ENCODE peak calls at places on chromosome 14, in eight cellular contexts. O is left ventricle myocardium inferior, H is cardiac fibroblast, A is GM06990, P is lower lobe of right lung, Q is AG04450, J is GM12865, U is foreskin fibroblast. C is an unnamed sample.

GRCh38 chr14:92499216-92499615 is 14.4 kb upstream of the RIN3 start:
- DNase-seq in J (no peak), P (no peak), O (no peak), U (no peak), Q (no peak), H (no peak), A (no peak), C (no peak)

GRCh38 chr14:99612737-99613330 is 8.8 kb upstream of the CCDC85C start:
- DNase-seq in H (peak; percentile 71), A (no peak), O (no peak), P (no peak), J (no peak), Q (no peak), U (peak; percentile 75), C (no peak)

GRCh38 chr14:93430889-93431670 is at the start of gene UNC79:
- DNase-seq in P (no peak), Q (no peak), J (no peak), U (peak; percentile 2), H (peak; percentile 2), A (no peak), O (no peak), C (no peak)

GRCh38 chr14:93984987-93985410 is 8.6 kb upstream of the ASB2 start:
- DNase-seq in J (peak; percentile 40), Q (peak; percentile 85), U (peak; percentile 52), A (no peak), O (peak; percentile 53), P (peak; percentile 27), H (peak; percentile 66), C (peak; percentile 71)

GRCh38 chr14:99971929-99972747 is 93.1 kb upstream of the EVL start:
- DNase-seq in P (no peak), A (peak; percentile 31), J (peak; percentile 16), O (no peak), U (peak; percentile 49), H (peak; percentile 23), Q (no peak), C (no peak)

GRCh38 chr14:58768977-58769376 is 131.2 kb downstream of the DACT1 start:
- DNase-seq in U (no peak), J (no peak), A (no peak), P (no peak), O (no peak), Q (no peak), H (no peak), C (no peak)

GRCh38 chr14:101369194-101369915 is 191.9 kb upstream of the DIO3 start:
- DNase-seq in A (no peak), O (peak; percentile 29), H (no peak), Q (no peak), P (no peak), U (no peak), J (no peak), C (no peak)

GRCh38 chr14:63186453-63186852 is 17.8 kb upstream of the RHOJ start:
- DNase-seq in P (no peak), A (no peak), H (peak; percentile 83), U (peak; percentile 59), O (no peak), Q (peak; percentile 44), J (no peak), C (no peak)

GRCh38 chr14:21521526-21521925 is 4.6 kb downstream of the SALL2 start:
- DNase-seq in U (peak; percentile 31), O (no peak), A (no peak), Q (no peak), H (peak; percentile 92), P (no peak), J (no peak), C (no peak)

GRCh38 chr14:99573436-99574098 is 30.4 kb downstream of the CCDC85C start:
- DNase-seq in A (no peak), P (no peak), Q (no peak), J (no peak), O (no peak), H (no peak), U (no peak), C (no peak)

GRCh38 chr14:100522616-100523021 is 64.6 kb downstream of the BEGAIN start:
- DNase-seq in P (no peak), J (no peak), U (no peak), Q (no peak), A (no peak), H (no peak), O (peak; percentile 9), C (no peak)

GRCh38 chr14:36222337-36222736 is 45.8 kb upstream of the PTCSC3 start:
- DNase-seq in H (no peak), U (no peak), J (no peak), Q (no peak), A (no peak), P (no peak), O (no peak), C (no peak)

GRCh38 chr14:74919421-74920165 is 3.5 kb downstream of the RPS6KL1 start:
- DNase-seq in Q (no peak), A (no peak), O (no peak), J (no peak), U (peak; percentile 72), H (peak; percentile 63), P (no peak), C (no peak)

GRCh38 chr14:101082436-101083384 is 179.2 kb upstream of the RTL1 start:
- DNase-seq in J (no peak), P (no peak), H (no peak), O (no peak), U (no peak), A (no peak), Q (no peak), C (no peak)

GRCh38 chr14:56187736-56188135 is 69.5 kb downstream of the PELI2 start:
- DNase-seq in U (no peak), J (no peak), O (no peak), P (no peak), H (no peak), Q (no peak), A (no peak), C (no peak)

GRCh38 chr14:76968621-76969063 is 59.9 kb downstream of the IRF2BPL start:
- DNase-seq in H (no peak), O (no peak), P (no peak), U (no peak), Q (no peak), J (no peak), A (no peak), C (no peak)
- TF ChIP-seq CTCF in H (no peak), O (no peak), P (no peak), U (no peak), Q (no peak), J (no peak), A (no peak), C (no peak)

DNA sequence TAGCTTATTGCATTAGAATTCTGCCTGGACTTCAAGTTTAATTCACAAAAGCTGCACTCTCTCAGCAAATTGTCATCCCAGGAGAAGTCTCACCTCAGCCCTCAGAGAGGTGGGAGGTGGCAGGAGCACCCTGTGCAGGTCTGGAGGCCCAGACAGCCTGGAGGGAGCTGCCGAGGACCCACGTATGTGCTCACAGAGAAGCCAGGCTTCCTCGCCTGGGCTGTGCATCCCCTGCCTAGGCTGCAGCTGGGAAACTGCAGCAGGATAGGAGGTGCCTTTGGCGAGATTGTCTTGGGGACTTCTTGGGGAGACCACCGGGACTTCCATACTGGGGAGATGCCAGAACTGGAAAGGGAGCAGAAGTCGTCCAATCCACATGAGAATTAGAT is 8.8 kb downstream of the CPNE6 start:
- DNase-seq in H (no peak), A (no peak), Q (no peak), U (no peak), P (no peak), J (no peak), O (no peak), C (no peak)
- H3K4me3 ChIP-seq in H (no peak overlapping the region), A (no peak overlapping the region), Q (no peak overlapping the region), U (no peak overlapping the region), P (no peak overlapping the region), J (no peak overlapping the region), O (no peak overlapping the region), C (no peak overlapping the region)

GRCh38 chr14:78567343-78567742 is 397.2 kb downstream of the NRXN3 start:
- DNase-seq in Q (no peak), A (no peak), U (peak; percentile 1), J (no peak), H (no peak), O (no peak), P (no peak), C (no peak)

GRCh38 chr14:78566017-78566858 is 396.1 kb downstream of the NRXN3 start:
- DNase-seq in H (peak; percentile 74), P (peak; percentile 63), O (peak; percentile 59), J (peak; percentile 76), A (peak; percentile 36), Q (peak; percentile 3), U (peak; percentile 71), C (peak; percentile 28)

GRCh38 chr14:78566859-78567172 is 396.6 kb downstream of the NRXN3 start:
- DNase-seq in U (no peak), A (no peak), J (no peak), O (no peak), P (no peak), H (no peak), Q (no peak), C (no peak)
- TF ChIP-seq CTCF in U (no peak), A (no peak), J (no peak), O (peak; percentile 11), P (no peak), H (no peak), Q (no peak), C (no peak)

GRCh38 chr14:103207038-103207403 is 83.8 kb downstream of the TNFAIP2 start:
- DNase-seq in Q (no peak), U (peak; percentile 49), O (peak; percentile 91), A (no peak), P (peak; percentile 68), J (no peak), H (peak; percentile 34), C (peak; percentile 49)

GRCh38 chr14:103207404-103208072 is 84.3 kb downstream of the TNFAIP2 start:
- DNase-seq in Q (no peak), U (peak; percentile 39), J (no peak), P (no peak), H (no peak), A (no peak), O (peak; percentile 49), C (no peak)

GRCh38 chr14:103205541-103205906 is 82.3 kb downstream of the TNFAIP2 start:
- DNase-seq in J (no peak), P (no peak), O (no peak), U (no peak), A (no peak), Q (no peak), H (no peak), C (no peak)

GRCh38 chr14:103204852-103205540 is 81.7 kb downstream of the TNFAIP2 start:
- DNase-seq in H (peak; percentile 41), Q (no peak), U (peak; percentile 6), P (no peak), O (no peak), J (no peak), A (no peak), C (no peak)

GRCh38 chr14:103206023-103206481 is 82.8 kb downstream of the TNFAIP2 start:
- DNase-seq in U (no peak), O (no peak), Q (no peak), A (no peak), P (no peak), J (no peak), H (peak; percentile 23), C (no peak)
- H3K4me3 ChIP-seq in U (peak overlapping the region; percentile 62), O (peak overlapping the region; percentile 70), Q (no peak overlapping the region), A (no peak overlapping the region), P (peak overlapping the region; percentile 55), J (no peak overlapping the region), H (no peak overlapping the region), C (peak overlapping the region; percentile 47)

DNA sequence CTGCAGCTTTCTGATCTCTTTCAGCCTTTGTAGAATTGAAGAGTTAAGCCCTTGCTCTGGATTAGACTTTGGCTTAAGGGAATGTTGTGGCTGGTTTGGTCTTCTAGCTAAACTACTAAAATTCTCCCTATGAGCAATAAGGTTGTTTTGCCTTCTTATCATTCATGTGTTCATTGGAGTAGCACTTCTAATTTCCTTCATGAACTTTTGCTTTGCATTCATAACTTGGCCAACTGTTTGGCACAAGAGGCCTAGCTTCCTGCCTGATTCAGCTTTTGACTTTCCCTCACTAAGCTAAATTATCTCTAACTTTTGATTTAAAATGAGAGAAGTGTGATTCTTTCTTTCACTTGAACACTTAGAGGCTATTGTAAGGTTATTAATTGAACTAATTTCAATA is 384.3 kb downstream of the RAD51B start:
- DNase-seq in O (no peak), A (no peak), H (no peak), Q (no peak), U (no peak), J (no peak), P (no peak), C (no peak)
- TF ChIP-seq CTCF in O (no peak), A (no peak), H (no peak), Q (no peak), U (no peak), J (no peak), P (no peak), C (no peak)